ENCODE peak calls at places on chromosomes 6 and 20, in ten cellular contexts. One of them, this sample, is unnamed.

GRCh38 chr6:168042426-168043192 is 36.4 kb downstream of the FRMD1 start:
- DNase-seq in Peyer's patch: no peak
- DNase-seq in neural progenitor cell: no peak
- DNase-seq in activated T-cell treated with anti-CD3 and anti-CD28 coated beads, Interleukin-2, amount 50 U/mL, for 24 hours: no peak
- DNase-seq in EL: no peak
- DNase-seq in NCI-H1092: no peak
- DNase-seq in stimulated activated CD4-positive, alpha-beta T cell treated with anti-CD3 and anti-CD28 coated beads, Interleukin-2, amount 100 ng/mL, for 48 hours: no peak
- DNase-seq in C1 segment of cervical spinal cord: no peak
- DNase-seq in NCI-H2171: no peak
- DNase-seq in activated gamma-delta T cell treated with anti-CD3 and anti-CD28 coated beads, Interleukin-2, amount 50 U/mL, for 16 hours: no peak
- DNase-seq in this sample: peak; percentile 30

GRCh38 chr6:162468326-162468725 is 259.2 kb downstream of the PRKN start:
- DNase-seq in NCI-H1092: no peak
- DNase-seq in NCI-H2171: no peak
- DNase-seq in Peyer's patch: no peak
- DNase-seq in activated T-cell treated with anti-CD3 and anti-CD28 coated beads, Interleukin-2, amount 50 U/mL, for 24 hours: no peak
- DNase-seq in neural progenitor cell: no peak
- DNase-seq in activated gamma-delta T cell treated with anti-CD3 and anti-CD28 coated beads, Interleukin-2, amount 50 U/mL, for 16 hours: no peak
- DNase-seq in C1 segment of cervical spinal cord: no peak
- DNase-seq in stimulated activated CD4-positive, alpha-beta T cell treated with anti-CD3 and anti-CD28 coated beads, Interleukin-2, amount 100 ng/mL, for 48 hours: no peak
- DNase-seq in EL: no peak
- DNase-seq in this sample: no peak

GRCh38 chr6:33929575-33930288 is 125.9 kb upstream of the MLN start:
- DNase-seq in EL: no peak
- DNase-seq in activated T-cell treated with anti-CD3 and anti-CD28 coated beads, Interleukin-2, amount 50 U/mL, for 24 hours: no peak
- DNase-seq in activated gamma-delta T cell treated with anti-CD3 and anti-CD28 coated beads, Interleukin-2, amount 50 U/mL, for 16 hours: no peak
- DNase-seq in Peyer's patch: no peak
- DNase-seq in stimulated activated CD4-positive, alpha-beta T cell treated with anti-CD3 and anti-CD28 coated beads, Interleukin-2, amount 100 ng/mL, for 48 hours: no peak
- DNase-seq in C1 segment of cervical spinal cord: no peak
- DNase-seq in NCI-H1092: no peak
- DNase-seq in NCI-H2171: peak; percentile 96
- DNase-seq in neural progenitor cell: no peak
- DNase-seq in this sample: no peak

GRCh38 chr6:108745664-108746336 is 102.4 kb upstream of the ARMC2 start:
- DNase-seq in NCI-H1092: no peak
- DNase-seq in C1 segment of cervical spinal cord: no peak
- DNase-seq in stimulated activated CD4-positive, alpha-beta T cell treated with anti-CD3 and anti-CD28 coated beads, Interleukin-2, amount 100 ng/mL, for 48 hours: no peak
- DNase-seq in neural progenitor cell: no peak
- DNase-seq in NCI-H2171: no peak
- DNase-seq in Peyer's patch: no peak
- DNase-seq in activated T-cell treated with anti-CD3 and anti-CD28 coated beads, Interleukin-2, amount 50 U/mL, for 24 hours: no peak
- DNase-seq in activated gamma-delta T cell treated with anti-CD3 and anti-CD28 coated beads, Interleukin-2, amount 50 U/mL, for 16 hours: no peak
- DNase-seq in EL: no peak
- DNase-seq in this sample: no peak

GRCh38 chr6:137016366-137016765 is 28.4 kb downstream of the IL20RA start:
- DNase-seq in neural progenitor cell: no peak
- DNase-seq in activated T-cell treated with anti-CD3 and anti-CD28 coated beads, Interleukin-2, amount 50 U/mL, for 24 hours: no peak
- DNase-seq in EL: peak; percentile 22
- DNase-seq in NCI-H2171: no peak
- DNase-seq in Peyer's patch: no peak
- DNase-seq in C1 segment of cervical spinal cord: no peak
- DNase-seq in stimulated activated CD4-positive, alpha-beta T cell treated with anti-CD3 and anti-CD28 coated beads, Interleukin-2, amount 100 ng/mL, for 48 hours: no peak
- DNase-seq in activated gamma-delta T cell treated with anti-CD3 and anti-CD28 coated beads, Interleukin-2, amount 50 U/mL, for 16 hours: no peak
- DNase-seq in NCI-H1092: no peak
- DNase-seq in this sample: no peak

GRCh38 chr20:3093861-3094361 is 9.4 kb upstream of the AVP start:
- DNase-seq in NCI-H2171: no peak
- DNase-seq in activated gamma-delta T cell treated with anti-CD3 and anti-CD28 coated beads, Interleukin-2, amount 50 U/mL, for 16 hours: no peak
- DNase-seq in stimulated activated CD4-positive, alpha-beta T cell treated with anti-CD3 and anti-CD28 coated beads, Interleukin-2, amount 100 ng/mL, for 48 hours: no peak
- DNase-seq in NCI-H1092: no peak
- DNase-seq in EL: no peak
- DNase-seq in activated T-cell treated with anti-CD3 and anti-CD28 coated beads, Interleukin-2, amount 50 U/mL, for 24 hours: peak; percentile 57
- DNase-seq in Peyer's patch: no peak
- DNase-seq in neural progenitor cell: no peak
- DNase-seq in C1 segment of cervical spinal cord: no peak
- DNase-seq in this sample: no peak

GRCh38 chr6:35328108-35328723 is 14.1 kb upstream of the PPARD start:
- DNase-seq in neural progenitor cell: no peak
- DNase-seq in NCI-H1092: no peak
- DNase-seq in Peyer's patch: no peak
- DNase-seq in stimulated activated CD4-positive, alpha-beta T cell treated with anti-CD3 and anti-CD28 coated beads, Interleukin-2, amount 100 ng/mL, for 48 hours: no peak
- DNase-seq in activated T-cell treated with anti-CD3 and anti-CD28 coated beads, Interleukin-2, amount 50 U/mL, for 24 hours: no peak
- DNase-seq in activated gamma-delta T cell treated with anti-CD3 and anti-CD28 coated beads, Interleukin-2, amount 50 U/mL, for 16 hours: no peak
- DNase-seq in EL: no peak
- DNase-seq in C1 segment of cervical spinal cord: no peak
- DNase-seq in NCI-H2171: no peak
- DNase-seq in this sample: no peak

GRCh38 chr6:3457710-3458605 is 1.1 kb upstream of the SLC22A23 start:
- DNase-seq in EL: peak; percentile 20
- DNase-seq in Peyer's patch: no peak
- DNase-seq in neural progenitor cell: peak; percentile 59
- DNase-seq in activated T-cell treated with anti-CD3 and anti-CD28 coated beads, Interleukin-2, amount 50 U/mL, for 24 hours: peak; percentile 45
- DNase-seq in C1 segment of cervical spinal cord: peak; percentile 65
- DNase-seq in activated gamma-delta T cell treated with anti-CD3 and anti-CD28 coated beads, Interleukin-2, amount 50 U/mL, for 16 hours: no peak
- DNase-seq in stimulated activated CD4-positive, alpha-beta T cell treated with anti-CD3 and anti-CD28 coated beads, Interleukin-2, amount 100 ng/mL, for 48 hours: no peak
- DNase-seq in NCI-H1092: peak; percentile 7
- DNase-seq in NCI-H2171: no peak
- DNase-seq in this sample: peak; percentile 68

GRCh38 chr20:10314198-10314597 is 95.6 kb downstream of the SNAP25 start:
- DNase-seq in EL: peak; percentile 68
- DNase-seq in activated T-cell treated with anti-CD3 and anti-CD28 coated beads, Interleukin-2, amount 50 U/mL, for 24 hours: no peak
- DNase-seq in C1 segment of cervical spinal cord: no peak
- DNase-seq in stimulated activated CD4-positive, alpha-beta T cell treated with anti-CD3 and anti-CD28 coated beads, Interleukin-2, amount 100 ng/mL, for 48 hours: no peak
- DNase-seq in neural progenitor cell: peak; percentile 13
- DNase-seq in Peyer's patch: no peak
- DNase-seq in NCI-H2171: no peak
- DNase-seq in activated gamma-delta T cell treated with anti-CD3 and anti-CD28 coated beads, Interleukin-2, amount 50 U/mL, for 16 hours: no peak
- DNase-seq in NCI-H1092: no peak
- DNase-seq in this sample: no peak

GRCh38 chr20:21615617-21616080 is 89.8 kb upstream of the PAX1 start:
- DNase-seq in NCI-H2171: peak; percentile 77
- DNase-seq in EL: peak; percentile 45
- DNase-seq in activated gamma-delta T cell treated with anti-CD3 and anti-CD28 coated beads, Interleukin-2, amount 50 U/mL, for 16 hours: no peak
- DNase-seq in stimulated activated CD4-positive, alpha-beta T cell treated with anti-CD3 and anti-CD28 coated beads, Interleukin-2, amount 100 ng/mL, for 48 hours: peak; percentile 37
- DNase-seq in neural progenitor cell: peak; percentile 84
- DNase-seq in NCI-H1092: peak; percentile 67
- DNase-seq in Peyer's patch: no peak
- DNase-seq in C1 segment of cervical spinal cord: peak; percentile 79
- DNase-seq in activated T-cell treated with anti-CD3 and anti-CD28 coated beads, Interleukin-2, amount 50 U/mL, for 24 hours: peak; percentile 53
- DNase-seq in this sample: peak; percentile 55

GRCh38 chr20:45538209-45538798 is 978 bp downstream of the WFDC6 start:
- DNase-seq in NCI-H1092: no peak
- DNase-seq in activated T-cell treated with anti-CD3 and anti-CD28 coated beads, Interleukin-2, amount 50 U/mL, for 24 hours: no peak
- DNase-seq in activated gamma-delta T cell treated with anti-CD3 and anti-CD28 coated beads, Interleukin-2, amount 50 U/mL, for 16 hours: no peak
- DNase-seq in stimulated activated CD4-positive, alpha-beta T cell treated with anti-CD3 and anti-CD28 coated beads, Interleukin-2, amount 100 ng/mL, for 48 hours: no peak
- DNase-seq in EL: peak; percentile 47
- DNase-seq in C1 segment of cervical spinal cord: no peak
- DNase-seq in NCI-H2171: no peak
- DNase-seq in neural progenitor cell: peak; percentile 13
- DNase-seq in Peyer's patch: no peak
- DNase-seq in this sample: no peak

GRCh38 chr6:106080106-106081095 is 5.7 kb upstream of the PRDM1 start:
- DNase-seq in Peyer's patch: no peak
- DNase-seq in NCI-H1092: no peak
- DNase-seq in EL: no peak
- DNase-seq in activated gamma-delta T cell treated with anti-CD3 and anti-CD28 coated beads, Interleukin-2, amount 50 U/mL, for 16 hours: no peak
- DNase-seq in neural progenitor cell: peak; percentile 67
- DNase-seq in NCI-H2171: no peak
- DNase-seq in activated T-cell treated with anti-CD3 and anti-CD28 coated beads, Interleukin-2, amount 50 U/mL, for 24 hours: no peak
- DNase-seq in stimulated activated CD4-positive, alpha-beta T cell treated with anti-CD3 and anti-CD28 coated beads, Interleukin-2, amount 100 ng/mL, for 48 hours: no peak
- DNase-seq in C1 segment of cervical spinal cord: no peak
- DNase-seq in this sample: no peak

GRCh38 chr6:156840136-156840535 is 63.0 kb downstream of the ARID1B start:
- DNase-seq in activated T-cell treated with anti-CD3 and anti-CD28 coated beads, Interleukin-2, amount 50 U/mL, for 24 hours: no peak
- DNase-seq in NCI-H1092: no peak
- DNase-seq in Peyer's patch: no peak
- DNase-seq in stimulated activated CD4-positive, alpha-beta T cell treated with anti-CD3 and anti-CD28 coated beads, Interleukin-2, amount 100 ng/mL, for 48 hours: no peak
- DNase-seq in neural progenitor cell: no peak
- DNase-seq in C1 segment of cervical spinal cord: no peak
- DNase-seq in EL: no peak
- DNase-seq in NCI-H2171: no peak
- DNase-seq in activated gamma-delta T cell treated with anti-CD3 and anti-CD28 coated beads, Interleukin-2, amount 50 U/mL, for 16 hours: no peak
- DNase-seq in this sample: no peak

GRCh38 chr6:136552054-136552453 is 1.8 kb upstream of the MAP7 start:
- DNase-seq in Peyer's patch: no peak
- DNase-seq in NCI-H1092: no peak
- DNase-seq in EL: no peak
- DNase-seq in neural progenitor cell: no peak
- DNase-seq in stimulated activated CD4-positive, alpha-beta T cell treated with anti-CD3 and anti-CD28 coated beads, Interleukin-2, amount 100 ng/mL, for 48 hours: no peak
- DNase-seq in activated gamma-delta T cell treated with anti-CD3 and anti-CD28 coated beads, Interleukin-2, amount 50 U/mL, for 16 hours: no peak
- DNase-seq in NCI-H2171: no peak
- DNase-seq in C1 segment of cervical spinal cord: no peak
- DNase-seq in activated T-cell treated with anti-CD3 and anti-CD28 coated beads, Interleukin-2, amount 50 U/mL, for 24 hours: no peak
- DNase-seq in this sample: no peak

GRCh38 chr6:118400098-118400497 is 148.0 kb upstream of the PLN start:
- DNase-seq in activated gamma-delta T cell treated with anti-CD3 and anti-CD28 coated beads, Interleukin-2, amount 50 U/mL, for 16 hours: no peak
- DNase-seq in activated T-cell treated with anti-CD3 and anti-CD28 coated beads, Interleukin-2, amount 50 U/mL, for 24 hours: no peak
- DNase-seq in NCI-H1092: no peak
- DNase-seq in neural progenitor cell: no peak
- DNase-seq in EL: no peak
- DNase-seq in Peyer's patch: no peak
- DNase-seq in stimulated activated CD4-positive, alpha-beta T cell treated with anti-CD3 and anti-CD28 coated beads, Interleukin-2, amount 100 ng/mL, for 48 hours: no peak
- DNase-seq in NCI-H2171: no peak
- DNase-seq in C1 segment of cervical spinal cord: no peak
- DNase-seq in this sample: no peak

GRCh38 chr6:28695671-28696537 is 170.2 kb downstream of the GPX5 start:
- DNase-seq in EL: peak; percentile 60
- DNase-seq in Peyer's patch: no peak
- DNase-seq in activated T-cell treated with anti-CD3 and anti-CD28 coated beads, Interleukin-2, amount 50 U/mL, for 24 hours: no peak
- DNase-seq in C1 segment of cervical spinal cord: no peak
- DNase-seq in NCI-H2171: no peak
- DNase-seq in stimulated activated CD4-positive, alpha-beta T cell treated with anti-CD3 and anti-CD28 coated beads, Interleukin-2, amount 100 ng/mL, for 48 hours: no peak
- DNase-seq in neural progenitor cell: no peak
- DNase-seq in NCI-H1092: no peak
- DNase-seq in activated gamma-delta T cell treated with anti-CD3 and anti-CD28 coated beads, Interleukin-2, amount 50 U/mL, for 16 hours: no peak
- DNase-seq in this sample: no peak

GRCh38 chr20:41047279-41047974 is 18.8 kb downstream of the TOP1 start:
- DNase-seq in activated gamma-delta T cell treated with anti-CD3 and anti-CD28 coated beads, Interleukin-2, amount 50 U/mL, for 16 hours: no peak
- DNase-seq in neural progenitor cell: peak; percentile 20
- DNase-seq in NCI-H1092: no peak
- DNase-seq in activated T-cell treated with anti-CD3 and anti-CD28 coated beads, Interleukin-2, amount 50 U/mL, for 24 hours: no peak
- DNase-seq in stimulated activated CD4-positive, alpha-beta T cell treated with anti-CD3 and anti-CD28 coated beads, Interleukin-2, amount 100 ng/mL, for 48 hours: no peak
- DNase-seq in EL: no peak
- DNase-seq in Peyer's patch: no peak
- DNase-seq in NCI-H2171: no peak
- DNase-seq in C1 segment of cervical spinal cord: no peak
- DNase-seq in this sample: no peak

GRCh38 chr6:170233304-170234205 is 57.3 kb downstream of the DLL1 start:
- DNase-seq in EL: no peak
- DNase-seq in activated T-cell treated with anti-CD3 and anti-CD28 coated beads, Interleukin-2, amount 50 U/mL, for 24 hours: no peak
- DNase-seq in stimulated activated CD4-positive, alpha-beta T cell treated with anti-CD3 and anti-CD28 coated beads, Interleukin-2, amount 100 ng/mL, for 48 hours: no peak
- DNase-seq in Peyer's patch: no peak
- DNase-seq in NCI-H2171: peak; percentile 27
- DNase-seq in NCI-H1092: no peak
- DNase-seq in C1 segment of cervical spinal cord: no peak
- DNase-seq in activated gamma-delta T cell treated with anti-CD3 and anti-CD28 coated beads, Interleukin-2, amount 50 U/mL, for 16 hours: no peak
- DNase-seq in neural progenitor cell: no peak
- DNase-seq in this sample: no peak

GRCh38 chr6:68638225-68638900 is 3.3 kb downstream of the ADGRB3 start:
- DNase-seq in neural progenitor cell: peak; percentile 43
- DNase-seq in EL: peak; percentile 11
- DNase-seq in Peyer's patch: no peak
- DNase-seq in NCI-H1092: no peak
- DNase-seq in activated gamma-delta T cell treated with anti-CD3 and anti-CD28 coated beads, Interleukin-2, amount 50 U/mL, for 16 hours: no peak
- DNase-seq in C1 segment of cervical spinal cord: peak; percentile 44
- DNase-seq in activated T-cell treated with anti-CD3 and anti-CD28 coated beads, Interleukin-2, amount 50 U/mL, for 24 hours: no peak
- DNase-seq in stimulated activated CD4-positive, alpha-beta T cell treated with anti-CD3 and anti-CD28 coated beads, Interleukin-2, amount 100 ng/mL, for 48 hours: peak; percentile 24
- DNase-seq in NCI-H2171: peak; percentile 15
- DNase-seq in this sample: no peak

GRCh38 chr6:158143700-158144099 is 24.4 kb downstream of the SERAC1 start:
- DNase-seq in Peyer's patch: no peak
- DNase-seq in C1 segment of cervical spinal cord: no peak
- DNase-seq in activated gamma-delta T cell treated with anti-CD3 and anti-CD28 coated beads, Interleukin-2, amount 50 U/mL, for 16 hours: no peak
- DNase-seq in neural progenitor cell: peak; percentile 41
- DNase-seq in EL: peak; percentile 26
- DNase-seq in NCI-H1092: no peak
- DNase-seq in stimulated activated CD4-positive, alpha-beta T cell treated with anti-CD3 and anti-CD28 coated beads, Interleukin-2, amount 100 ng/mL, for 48 hours: no peak
- DNase-seq in NCI-H2171: no peak
- DNase-seq in activated T-cell treated with anti-CD3 and anti-CD28 coated beads, Interleukin-2, amount 50 U/mL, for 24 hours: no peak
- DNase-seq in this sample: no peak

GRCh38 chr20:3764659-3765058 is 2.9 kb downstream of the ADISSP start:
- DNase-seq in C1 segment of cervical spinal cord: no peak
- DNase-seq in activated T-cell treated with anti-CD3 and anti-CD28 coated beads, Interleukin-2, amount 50 U/mL, for 24 hours: no peak
- DNase-seq in NCI-H1092: no peak
- DNase-seq in EL: no peak
- DNase-seq in neural progenitor cell: no peak
- DNase-seq in Peyer's patch: no peak
- DNase-seq in NCI-H2171: no peak
- DNase-seq in stimulated activated CD4-positive, alpha-beta T cell treated with anti-CD3 and anti-CD28 coated beads, Interleukin-2, amount 100 ng/mL, for 48 hours: no peak
- DNase-seq in activated gamma-delta T cell treated with anti-CD3 and anti-CD28 coated beads, Interleukin-2, amount 50 U/mL, for 16 hours: no peak
- DNase-seq in this sample: peak; percentile 32

GRCh38 chr6:154703094-154703493 is 30.1 kb upstream of the SCAF8 start:
- DNase-seq in Peyer's patch: no peak
- DNase-seq in stimulated activated CD4-positive, alpha-beta T cell treated with anti-CD3 and anti-CD28 coated beads, Interleukin-2, amount 100 ng/mL, for 48 hours: no peak
- DNase-seq in NCI-H2171: no peak
- DNase-seq in activated T-cell treated with anti-CD3 and anti-CD28 coated beads, Interleukin-2, amount 50 U/mL, for 24 hours: no peak
- DNase-seq in neural progenitor cell: peak; percentile 29
- DNase-seq in NCI-H1092: no peak
- DNase-seq in C1 segment of cervical spinal cord: no peak
- DNase-seq in activated gamma-delta T cell treated with anti-CD3 and anti-CD28 coated beads, Interleukin-2, amount 50 U/mL, for 16 hours: no peak
- DNase-seq in EL: no peak
- DNase-seq in this sample: no peak

GRCh38 chr6:111872521-111873177 is 603 bp downstream of the FYN start:
- DNase-seq in stimulated activated CD4-positive, alpha-beta T cell treated with anti-CD3 and anti-CD28 coated beads, Interleukin-2, amount 100 ng/mL, for 48 hours: peak; percentile 35
- DNase-seq in Peyer's patch: peak; percentile 59
- DNase-seq in EL: no peak
- DNase-seq in C1 segment of cervical spinal cord: peak; percentile 76
- DNase-seq in activated T-cell treated with anti-CD3 and anti-CD28 coated beads, Interleukin-2, amount 50 U/mL, for 24 hours: peak; percentile 83
- DNase-seq in NCI-H1092: no peak
- DNase-seq in neural progenitor cell: peak; percentile 77
- DNase-seq in activated gamma-delta T cell treated with anti-CD3 and anti-CD28 coated beads, Interleukin-2, amount 50 U/mL, for 16 hours: peak; percentile 53
- DNase-seq in NCI-H2171: peak; percentile 74
- DNase-seq in this sample: peak; percentile 46

GRCh38 chr6:161257778-161258457 is 15.9 kb downstream of the AGPAT4 start:
- DNase-seq in stimulated activated CD4-positive, alpha-beta T cell treated with anti-CD3 and anti-CD28 coated beads, Interleukin-2, amount 100 ng/mL, for 48 hours: no peak
- DNase-seq in activated T-cell treated with anti-CD3 and anti-CD28 coated beads, Interleukin-2, amount 50 U/mL, for 24 hours: no peak
- DNase-seq in EL: peak; percentile 93
- DNase-seq in NCI-H1092: no peak
- DNase-seq in Peyer's patch: no peak
- DNase-seq in neural progenitor cell: no peak
- DNase-seq in C1 segment of cervical spinal cord: no peak
- DNase-seq in activated gamma-delta T cell treated with anti-CD3 and anti-CD28 coated beads, Interleukin-2, amount 50 U/mL, for 16 hours: no peak
- DNase-seq in NCI-H2171: no peak
- DNase-seq in this sample: no peak

GRCh38 chr6:14950103-14950969 is 295.5 kb upstream of the JARID2 start:
- DNase-seq in NCI-H1092: no peak
- DNase-seq in C1 segment of cervical spinal cord: no peak
- DNase-seq in neural progenitor cell: no peak
- DNase-seq in stimulated activated CD4-positive, alpha-beta T cell treated with anti-CD3 and anti-CD28 coated beads, Interleukin-2, amount 100 ng/mL, for 48 hours: no peak
- DNase-seq in activated T-cell treated with anti-CD3 and anti-CD28 coated beads, Interleukin-2, amount 50 U/mL, for 24 hours: no peak
- DNase-seq in NCI-H2171: no peak
- DNase-seq in EL: no peak
- DNase-seq in activated gamma-delta T cell treated with anti-CD3 and anti-CD28 coated beads, Interleukin-2, amount 50 U/mL, for 16 hours: no peak
- DNase-seq in Peyer's patch: no peak
- DNase-seq in this sample: no peak

GRCh38 chr20:50393990-50394561 is 116.1 kb upstream of the PTPN1 start:
- DNase-seq in NCI-H2171: no peak
- DNase-seq in activated T-cell treated with anti-CD3 and anti-CD28 coated beads, Interleukin-2, amount 50 U/mL, for 24 hours: no peak
- DNase-seq in NCI-H1092: no peak
- DNase-seq in Peyer's patch: no peak
- DNase-seq in EL: no peak
- DNase-seq in stimulated activated CD4-positive, alpha-beta T cell treated with anti-CD3 and anti-CD28 coated beads, Interleukin-2, amount 100 ng/mL, for 48 hours: no peak
- DNase-seq in neural progenitor cell: no peak
- DNase-seq in activated gamma-delta T cell treated with anti-CD3 and anti-CD28 coated beads, Interleukin-2, amount 50 U/mL, for 16 hours: no peak
- DNase-seq in C1 segment of cervical spinal cord: no peak
- DNase-seq in this sample: no peak

GRCh38 chr6:292506-293184 is 358 bp downstream of the DUSP22 start:
- DNase-seq in activated T-cell treated with anti-CD3 and anti-CD28 coated beads, Interleukin-2, amount 50 U/mL, for 24 hours: peak; percentile 84
- DNase-seq in NCI-H2171: no peak
- DNase-seq in Peyer's patch: peak; percentile 90
- DNase-seq in activated gamma-delta T cell treated with anti-CD3 and anti-CD28 coated beads, Interleukin-2, amount 50 U/mL, for 16 hours: peak; percentile 68
- DNase-seq in NCI-H1092: no peak
- DNase-seq in stimulated activated CD4-positive, alpha-beta T cell treated with anti-CD3 and anti-CD28 coated beads, Interleukin-2, amount 100 ng/mL, for 48 hours: peak; percentile 57
- DNase-seq in EL: peak; percentile 55
- DNase-seq in neural progenitor cell: peak; percentile 72
- DNase-seq in C1 segment of cervical spinal cord: no peak
- DNase-seq in this sample: peak; percentile 89

GRCh38 chr6:42468273-42468672 is 16.5 kb upstream of the TRERF1 start:
- DNase-seq in C1 segment of cervical spinal cord: no peak
- DNase-seq in activated T-cell treated with anti-CD3 and anti-CD28 coated beads, Interleukin-2, amount 50 U/mL, for 24 hours: no peak
- DNase-seq in NCI-H2171: no peak
- DNase-seq in EL: no peak
- DNase-seq in stimulated activated CD4-positive, alpha-beta T cell treated with anti-CD3 and anti-CD28 coated beads, Interleukin-2, amount 100 ng/mL, for 48 hours: no peak
- DNase-seq in NCI-H1092: no peak
- DNase-seq in neural progenitor cell: no peak
- DNase-seq in activated gamma-delta T cell treated with anti-CD3 and anti-CD28 coated beads, Interleukin-2, amount 50 U/mL, for 16 hours: no peak
- DNase-seq in Peyer's patch: no peak
- DNase-seq in this sample: no peak